ENCODE peak calls at places on chromosome 5, in four cellular contexts. One of them, this sample, is unnamed.

GRCh38 chr5:113047234-113047633 is 70.6 kb downstream of the DCP2 start:
- DNase-seq in CD4-positive, alpha-beta T cell: no peak
- DNase-seq in neuronal stem cell: no peak
- DNase-seq in lung microvascular endothelial cell: no peak
- DNase-seq in this sample: no peak

GRCh38 chr5:122924203-122924602 is 78.8 kb downstream of the SNX24 start:
- DNase-seq in CD4-positive, alpha-beta T cell: no peak
- DNase-seq in neuronal stem cell: no peak
- DNase-seq in lung microvascular endothelial cell: no peak
- DNase-seq in this sample: no peak

GRCh38 chr5:81360640-81361039 is 33.3 kb downstream of the ACOT12 start:
- DNase-seq in CD4-positive, alpha-beta T cell: no peak
- DNase-seq in neuronal stem cell: no peak
- DNase-seq in lung microvascular endothelial cell: no peak
- DNase-seq in this sample: no peak

GRCh38 chr5:133820516-133820915 is 147.9 kb downstream of the C5orf15 start:
- DNase-seq in CD4-positive, alpha-beta T cell: no peak
- DNase-seq in neuronal stem cell: no peak
- DNase-seq in lung microvascular endothelial cell: no peak
- DNase-seq in this sample: no peak

GRCh38 chr5:174707671-174708070 is 16.7 kb upstream of the MSX2 start:
- DNase-seq in CD4-positive, alpha-beta T cell: no peak
- DNase-seq in neuronal stem cell: no peak
- DNase-seq in lung microvascular endothelial cell: no peak
- DNase-seq in this sample: no peak

GRCh38 chr5:159965031-159965837 is 43.7 kb upstream of the TTC1 start:
- DNase-seq in CD4-positive, alpha-beta T cell: no peak
- DNase-seq in neuronal stem cell: no peak
- DNase-seq in lung microvascular endothelial cell: peak; percentile 53
- DNase-seq in this sample: peak; percentile 73

GRCh38 chr5:158287643-158288228 is 428.8 kb upstream of the CLINT1 start:
- DNase-seq in CD4-positive, alpha-beta T cell: no peak
- DNase-seq in neuronal stem cell: no peak
- DNase-seq in lung microvascular endothelial cell: no peak
- DNase-seq in this sample: no peak

GRCh38 chr5:52864376-52864775 is 76.7 kb downstream of the ITGA1 start:
- DNase-seq in CD4-positive, alpha-beta T cell: no peak
- DNase-seq in neuronal stem cell: no peak
- DNase-seq in lung microvascular endothelial cell: no peak
- DNase-seq in this sample: no peak

GRCh38 chr5:56522972-56523371 is 289.8 kb upstream of the ANKRD55 start:
- DNase-seq in CD4-positive, alpha-beta T cell: no peak
- DNase-seq in neuronal stem cell: no peak
- DNase-seq in lung microvascular endothelial cell: peak; percentile 97
- DNase-seq in this sample: no peak

GRCh38 chr5:42781584-42781983 is 25.0 kb downstream of the CCDC152 start:
- DNase-seq in CD4-positive, alpha-beta T cell: no peak
- DNase-seq in neuronal stem cell: no peak
- DNase-seq in lung microvascular endothelial cell: no peak
- DNase-seq in this sample: no peak

GRCh38 chr5:154367101-154367500 is 78.7 kb upstream of the SAP30L start:
- DNase-seq in CD4-positive, alpha-beta T cell: no peak
- DNase-seq in neuronal stem cell: no peak
- DNase-seq in lung microvascular endothelial cell: no peak
- DNase-seq in this sample: no peak

GRCh38 chr5:73008831-73009230 is 53.0 kb downstream of the FCHO2 start:
- DNase-seq in CD4-positive, alpha-beta T cell: no peak
- DNase-seq in neuronal stem cell: no peak
- DNase-seq in lung microvascular endothelial cell: no peak
- DNase-seq in this sample: peak; percentile 74

GRCh38 chr5:176619203-176619568 is 9.2 kb upstream of the GPRIN1 start:
- DNase-seq in CD4-positive, alpha-beta T cell: peak; percentile 69
- DNase-seq in neuronal stem cell: peak; percentile 89
- DNase-seq in lung microvascular endothelial cell: peak; percentile 85
- DNase-seq in this sample: peak; percentile 97

GRCh38 chr5:83077662-83078261 is 415 bp downstream of the XRCC4 start:
- DNase-seq in CD4-positive, alpha-beta T cell: no peak
- DNase-seq in neuronal stem cell: no peak
- DNase-seq in lung microvascular endothelial cell: peak; percentile 25
- DNase-seq in this sample: peak; percentile 22

GRCh38 chr5:8458038-8458383 is 589.1 kb downstream of the MTRR start:
- DNase-seq in CD4-positive, alpha-beta T cell: no peak
- DNase-seq in neuronal stem cell: no peak
- DNase-seq in lung microvascular endothelial cell: peak; percentile 31
- DNase-seq in this sample: no peak

This sample was measured in HAP-1.